ENCODE peak calls at places on chromosomes 16 and 17, in six cellular contexts. M is A549, Y is K562, V is HepG2, C is GM12878, I is NB4. S is an unnamed sample.

GRCh38 chr16:46428108-46429061 is 192.8 kb downstream of the SHCBP1 start:
- DNase-seq in M (no peak), Y (no peak), V (no peak), C (no peak), I (no peak), S (no peak)

GRCh38 chr17:4950075-4950756 is 703 bp upstream of the ENO3 start:
- DNase-seq in M (peak), Y (peak), V (peak), C (no peak), I (peak), S (peak)

GRCh38 chr16:56618138-56618537 is 7.4 kb upstream of the MT1E start:
- DNase-seq in M (no peak), Y (no peak), V (no peak), C (no peak), I (no peak), S (no peak)

GRCh38 chr16:82699711-82700495 is 73.1 kb downstream of the CDH13 start:
- DNase-seq in M (no peak), Y (no peak), V (no peak), C (no peak), I (peak), S (peak)

GRCh38 chr17:3961564-3962047 is 2.6 kb downstream of the ATP2A3 start:
- DNase-seq in M (no peak), Y (no peak), V (no peak), C (peak), I (peak), S (no peak)

GRCh38 chr16:77960771-77961170 is 61.6 kb upstream of the CLEC3A start:
- DNase-seq in M (no peak), Y (no peak), V (no peak), C (no peak), I (no peak), S (no peak)

GRCh38 chr16:48542020-48542473 is 67.9 kb downstream of the N4BP1 start:
- DNase-seq in M (peak), Y (no peak), V (no peak), C (no peak), I (peak), S (peak)

GRCh38 chr17:66494023-66494803 is 191.8 kb downstream of the PRKCA start:
- DNase-seq in M (peak), Y (peak), V (no peak), C (no peak), I (peak), S (peak)

GRCh38 chr17:55348749-55349354 is 72.8 kb downstream of the MMD start:
- DNase-seq in M (peak), Y (peak), V (peak), C (no peak), I (peak), S (peak)

GRCh38 chr16:58506241-58507194 is 6.6 kb downstream of the NDRG4 start:
- DNase-seq in M (no peak), Y (no peak), V (no peak), C (no peak), I (no peak), S (no peak)

GRCh38 chr17:69828087-69828486 is 246.9 kb upstream of the KCNJ16 start:
- DNase-seq in M (no peak), Y (no peak), V (no peak), C (no peak), I (no peak), S (peak)

GRCh38 chr17:82031303-82031884 is at the start of gene RAC3:
- DNase-seq in M (no peak), Y (peak), V (no peak), C (no peak), I (peak), S (no peak)

GRCh38 chr16:2838928-2839327 is 8.8 kb downstream of the ZG16B start:
- DNase-seq in M (peak), Y (peak), V (peak), C (no peak), I (peak), S (peak)

GRCh38 chr17:59375858-59376257 is 44.4 kb downstream of the YPEL2 start:
- DNase-seq in M (no peak), Y (no peak), V (no peak), C (peak), I (no peak), S (no peak)

GRCh38 chr17:42879596-42879985 is 21.0 kb upstream of the G6PC1 start:
- DNase-seq in M (no peak), Y (peak), V (no peak), C (no peak), I (no peak), S (no peak)

GRCh38 chr16:83813818-83814653 is 6.3 kb downstream of the HSBP1 start:
- DNase-seq in M (peak), Y (no peak), V (peak), C (no peak), I (peak), S (peak)

GRCh38 chr16:29030086-29030840 is 45.4 kb downstream of the LAT start:
- DNase-seq in M (no peak), Y (no peak), V (no peak), C (no peak), I (no peak), S (no peak)

GRCh38 chr16:31183432-31184428 is 3.8 kb downstream of the FUS start:
- DNase-seq in M (no peak), Y (no peak), V (no peak), C (no peak), I (no peak), S (no peak)

GRCh38 chr17:45628019-45628418 is 137.5 kb upstream of the PLEKHM1 start:
- DNase-seq in M (no peak), Y (no peak), V (no peak), C (no peak), I (no peak), S (no peak)

GRCh38 chr16:81582655-81583441 is 138.2 kb downstream of the CMIP start:
- DNase-seq in M (peak), Y (no peak), V (peak), C (no peak), I (peak), S (no peak)

GRCh38 chr16:72311426-72311825 is 139.5 kb upstream of the PMFBP1 start:
- DNase-seq in M (no peak), Y (no peak), V (no peak), C (no peak), I (no peak), S (no peak)

GRCh38 chr16:54506691-54507090 is 220.1 kb upstream of the IRX3 start:
- DNase-seq in M (no peak), Y (no peak), V (no peak), C (no peak), I (no peak), S (no peak)

GRCh38 chr17:27567563-27567859 is 63.5 kb upstream of the LGALS9 start:
- DNase-seq in M (no peak), Y (no peak), V (no peak), C (no peak), I (no peak), S (no peak)

GRCh38 chr16:27238016-27238587 is 30.5 kb downstream of the NSMCE1 start:
- DNase-seq in M (no peak), Y (no peak), V (no peak), C (no peak), I (peak), S (peak)

GRCh38 chr17:40607641-40608040 is 40.0 kb downstream of the SMARCE1 start:
- DNase-seq in M (no peak), Y (no peak), V (no peak), C (no peak), I (no peak), S (no peak)

GRCh38 chr17:48240562-48241130 is 133.1 kb downstream of the SNX11 start:
- DNase-seq in M (peak), Y (no peak), V (no peak), C (no peak), I (no peak), S (peak)

GRCh38 chr16:61323456-61323855 is 712.8 kb downstream of the CDH8 start:
- DNase-seq in M (no peak), Y (no peak), V (peak), C (no peak), I (peak), S (no peak)

GRCh38 chr17:30101686-30102390 is 14.8 kb upstream of the NSRP1 start:
- DNase-seq in M (no peak), Y (no peak), V (no peak), C (no peak), I (no peak), S (peak)

GRCh38 chr17:11996722-11997146 is 541 bp downstream of the ZNF18 start:
- DNase-seq in M (peak), Y (peak), V (peak), C (peak), I (peak), S (peak)

GRCh38 chr17:46020998-46021397 is 21.9 kb downstream of the STH start:
- DNase-seq in M (no peak), Y (no peak), V (no peak), C (no peak), I (no peak), S (no peak)

GRCh38 chr17:73156887-73157870 is 7.6 kb upstream of the SSTR2 start:
- DNase-seq in M (no peak), Y (no peak), V (no peak), C (peak), I (no peak), S (no peak)

GRCh38 chr17:29677139-29677834 is 54.6 kb upstream of the CORO6 start:
- DNase-seq in M (no peak), Y (no peak), V (no peak), C (no peak), I (peak), S (no peak)

GRCh38 chr17:71638668-71639067 is 482.2 kb upstream of the SOX9 start:
- DNase-seq in M (no peak), Y (no peak), V (no peak), C (no peak), I (no peak), S (no peak)

GRCh38 chr17:58184986-58185761 is 7.4 kb upstream of the EPX start:
- DNase-seq in M (no peak), Y (peak), V (no peak), C (no peak), I (peak), S (no peak)

GRCh38 chr17:33240397-33240796 is 52.7 kb downstream of the ASIC2 start:
- DNase-seq in M (no peak), Y (no peak), V (no peak), C (no peak), I (no peak), S (no peak)

GRCh38 chr17:7557825-7558543 is 566 bp upstream of the TNFSF13 start:
- DNase-seq in M (peak), Y (no peak), V (peak), C (no peak), I (peak), S (peak)

GRCh38 chr17:78322858-78323455 is 36.9 kb downstream of the SOCS3 start:
- DNase-seq in M (no peak), Y (no peak), V (no peak), C (no peak), I (no peak), S (no peak)
- TF ChIP-seq MYC in M (no peak), Y (no peak), V (no peak), C (no peak), I (no peak), S (no peak)

GRCh38 chr16:85321856-85322271 is 209.6 kb upstream of the CIBAR2 start:
- DNase-seq in M (no peak), Y (peak), V (no peak), C (no peak), I (no peak), S (peak)
- TF ChIP-seq MYC in M (no peak), Y (no peak), V (no peak), C (no peak), I (no peak), S (no peak)

GRCh38 chr17:49779730-49780220 is 8.7 kb upstream of the KAT7 start:
- DNase-seq in M (peak), Y (peak), V (peak), C (no peak), I (peak), S (peak)
- TF ChIP-seq MYC in M (no peak), Y (no peak), V (no peak), C (no peak), I (no peak), S (no peak)

DNA sequence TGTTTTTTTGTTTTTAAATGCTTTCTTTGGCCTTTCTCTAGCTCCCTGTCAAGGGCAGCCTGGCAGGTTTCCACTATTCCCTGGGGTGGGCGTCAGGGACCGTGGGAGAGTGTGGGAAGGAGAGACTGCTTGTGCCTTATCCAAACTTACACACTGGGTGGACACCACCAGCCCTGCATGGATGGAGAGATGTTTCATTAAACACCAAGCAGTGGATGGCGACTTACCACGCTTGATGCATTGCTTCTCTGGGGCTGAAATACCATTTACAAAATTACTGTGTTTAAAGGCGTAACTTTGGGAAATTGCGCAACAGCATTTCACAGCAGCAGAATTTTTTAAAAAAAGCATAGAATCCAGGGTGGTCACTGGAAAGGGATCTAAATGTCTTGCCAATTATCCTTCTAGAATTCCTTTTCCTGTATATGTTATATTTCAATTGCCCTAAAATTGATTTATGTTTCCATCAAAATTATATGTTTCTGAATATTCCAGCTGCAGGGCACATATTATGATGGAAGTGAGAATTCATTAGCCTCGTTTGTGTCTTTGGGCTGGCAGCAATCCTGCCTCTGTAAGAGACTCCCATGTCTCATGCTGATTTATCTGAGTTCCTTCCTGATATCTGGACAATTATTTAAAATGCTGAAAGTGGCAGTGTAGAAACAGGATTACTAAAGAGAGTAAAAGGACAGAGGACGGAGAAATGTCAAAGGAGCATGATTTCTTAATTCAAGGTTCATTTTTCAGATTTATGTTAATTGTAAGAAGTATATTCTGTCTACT is 247.3 kb downstream of the GRIN2A start:
- DNase-seq in M (no peak), Y (no peak), V (no peak), C (no peak), I (peak), S (no peak)
- TF ChIP-seq MYC in M (no peak), Y (no peak), V (no peak), C (no peak), I (no peak), S (no peak)

GRCh38 chr17:80358131-80358530 is 56.8 kb upstream of the ENDOV start:
- DNase-seq in M (no peak), Y (no peak), V (no peak), C (no peak), I (no peak), S (no peak)
- TF ChIP-seq MYC in M (no peak), Y (no peak), V (no peak), C (no peak), I (no peak), S (no peak)

DNA sequence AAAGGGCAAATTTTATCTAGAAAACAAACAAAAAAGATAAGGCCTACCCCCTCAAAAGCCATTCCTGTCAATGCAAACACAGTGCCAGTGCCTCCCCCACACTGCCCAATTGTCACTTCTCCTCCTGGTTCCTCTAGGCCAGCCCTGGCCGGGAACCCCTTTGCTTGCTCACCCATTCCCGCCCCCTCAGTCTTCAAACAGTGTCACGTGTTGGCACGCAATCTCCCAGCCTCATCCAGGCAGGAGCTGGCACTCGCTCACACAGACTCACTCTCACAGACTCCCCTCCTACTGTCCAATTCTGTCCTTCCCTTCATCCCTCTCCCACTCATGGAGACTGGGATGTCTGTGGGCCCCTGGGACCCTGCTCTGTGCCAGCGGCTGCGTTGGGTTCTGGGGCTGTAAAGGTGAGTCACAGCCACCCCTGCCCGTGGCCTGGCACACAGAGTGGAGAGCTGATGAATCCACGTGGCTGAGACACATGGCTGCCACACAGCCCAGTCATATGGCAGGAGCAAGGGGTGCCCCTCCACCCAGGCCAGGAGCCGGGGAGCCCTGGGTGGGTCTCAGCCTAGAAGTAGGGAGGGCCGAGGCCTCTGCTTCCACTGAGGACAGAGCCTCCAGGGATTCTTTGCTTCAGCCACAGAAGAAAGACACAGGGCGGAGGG is 54.8 kb downstream of the VAC14 start:
- DNase-seq in M (peak), Y (peak), V (peak), C (no peak), I (peak), S (peak)
- TF ChIP-seq MYC in M (peak), Y (peak), V (peak), C (no peak), I (peak), S (no peak)

DNA sequence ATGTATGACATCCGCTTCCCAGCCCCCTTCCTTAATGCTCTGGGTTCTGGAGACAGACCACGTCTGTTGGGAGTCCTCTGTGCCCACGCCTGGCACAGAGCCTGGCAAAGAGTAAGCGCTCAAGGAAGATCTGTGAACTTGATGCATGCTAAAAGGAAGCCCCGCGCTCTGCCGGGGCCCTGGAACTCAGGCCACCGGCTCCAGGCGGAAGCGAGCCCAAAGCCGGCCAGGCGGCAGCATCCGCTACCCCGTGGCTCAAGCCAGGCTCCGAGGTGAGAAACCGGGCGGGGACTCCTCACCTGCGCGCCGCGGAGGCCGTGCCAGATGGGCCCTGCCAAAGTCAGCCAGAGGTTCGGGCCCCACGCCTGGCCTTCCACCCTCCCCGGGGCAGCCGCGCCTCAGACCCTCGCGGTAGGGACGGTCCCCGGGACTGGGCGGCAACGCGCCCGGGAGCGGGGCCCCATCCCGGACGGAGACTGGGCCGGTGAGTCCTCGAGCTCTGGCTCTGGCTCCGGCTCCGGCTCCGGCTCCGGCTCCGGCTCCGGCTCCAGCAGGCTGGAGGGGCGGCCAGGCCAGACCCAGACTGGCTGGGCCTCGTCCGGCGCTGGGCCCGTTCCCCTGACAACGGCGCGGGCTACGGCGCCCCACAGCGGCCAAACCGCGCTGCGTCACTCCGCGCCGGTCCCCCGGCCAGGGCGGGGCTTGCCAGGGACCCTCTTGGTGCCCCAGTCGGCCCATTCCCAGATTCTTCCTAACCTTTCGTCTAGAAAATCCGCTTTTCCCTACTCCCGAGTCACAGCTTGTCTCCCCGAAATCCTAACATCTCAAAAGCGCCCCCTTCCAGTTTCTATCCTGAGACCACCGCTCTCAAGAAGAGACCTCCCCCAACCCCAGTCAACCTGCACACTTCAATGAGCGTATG is at the start of gene ZDHHC1:
- DNase-seq in M (peak), Y (peak), V (no peak), C (no peak), I (no peak), S (peak)
- TF ChIP-seq MYC in M (no peak), Y (no peak), V (no peak), C (no peak), I (no peak), S (no peak)